ENCODE peak calls at places on chromosomes 7 and 10, in four cellular contexts. S is AG09309, I is neural progenitor cell, H is glutamatergic neuron. O is an unnamed sample.

GRCh38 chr10:110530131-110530831 is 32.6 kb downstream of the DUSP5 start:
- DNase-seq in S (no peak), I (peak), H (peak), O (peak)

GRCh38 chr7:75971961-75972763 is 22.2 kb downstream of the TMEM120A start:
- DNase-seq in S (no peak), I (peak), H (peak), O (peak)

GRCh38 chr10:88386878-88387773 is 196.0 kb downstream of the RNLS start:
- DNase-seq in S (no peak), I (peak), H (no peak), O (peak)

GRCh38 chr7:91636129-91636724 is 244.3 kb downstream of the MTERF1 start:
- DNase-seq in S (no peak), I (peak), H (no peak), O (no peak)

GRCh38 chr10:46096426-46096825 is 50.4 kb upstream of the MSMB start:
- DNase-seq in S (no peak), I (no peak), H (no peak), O (no peak)

GRCh38 chr10:8037199-8037801 is 17.2 kb upstream of the GATA3 start:
- DNase-seq in S (no peak), I (peak), H (no peak), O (no peak)

GRCh38 chr10:29714096-29714874 is 79.5 kb upstream of the SVIL start:
- DNase-seq in S (peak), I (no peak), H (no peak), O (peak)

GRCh38 chr10:16967000-16967865 is 150.0 kb upstream of the RSU1 start:
- DNase-seq in S (peak), I (no peak), H (no peak), O (no peak)

GRCh38 chr10:47047577-47048532 is 136.6 kb downstream of the PTPN20 start:
- DNase-seq in S (peak), I (peak), H (peak), O (peak)

GRCh38 chr7:101833799-101834198 is 16.4 kb downstream of the CUX1 start:
- DNase-seq in S (no peak), I (no peak), H (no peak), O (no peak)

GRCh38 chr7:157538321-157538720 is 201.5 kb downstream of the DNAJB6 start:
- DNase-seq in S (no peak), I (no peak), H (peak), O (peak)

GRCh38 chr10:5890519-5890878 is 456 bp downstream of the FBH1 start:
- DNase-seq in S (no peak), I (peak), H (peak), O (peak)

GRCh38 chr10:118447478-118447877 is 105.4 kb upstream of the FAM204A start:
- DNase-seq in S (no peak), I (no peak), H (no peak), O (no peak)

GRCh38 chr7:104979167-104979841 is 34.7 kb upstream of the KMT2E start:
- DNase-seq in S (peak), I (peak), H (no peak), O (peak)

GRCh38 chr10:12512292-12513002 is 163.1 kb downstream of the CAMK1D start:
- DNase-seq in S (no peak), I (no peak), H (no peak), O (no peak)

GRCh38 chr7:41711283-41712064 is 8.6 kb upstream of the INHBA start:
- DNase-seq in S (no peak), I (peak), H (peak), O (no peak)

GRCh38 chr10:131158695-131159094 is 152.8 kb downstream of the TCERG1L start:
- DNase-seq in S (no peak), I (no peak), H (no peak), O (no peak)

GRCh38 chr7:131424219-131424822 is 96.6 kb downstream of the MKLN1 start:
- DNase-seq in S (peak), I (peak), H (no peak), O (no peak)

GRCh38 chr7:21383217-21383832 is 44.6 kb upstream of the SP4 start:
- DNase-seq in S (no peak), I (no peak), H (no peak), O (no peak)

GRCh38 chr10:25725917-25726716 is 207.9 kb upstream of the MYO3A start:
- DNase-seq in S (peak), I (peak), H (no peak), O (peak)

GRCh38 chr10:23742368-23742767 is 303.5 kb downstream of the OTUD1 start:
- DNase-seq in S (no peak), I (no peak), H (no peak), O (no peak)

GRCh38 chr10:132383026-132383565 is 13.9 kb upstream of the PWWP2B start:
- DNase-seq in S (no peak), I (no peak), H (peak), O (peak)

GRCh38 chr10:108208038-108208437 is 1043.5 kb upstream of the SORCS1 start:
- DNase-seq in S (no peak), I (no peak), H (no peak), O (no peak)

GRCh38 chr10:108208732-108209131 is 1044.2 kb upstream of the SORCS1 start:
- DNase-seq in S (no peak), I (no peak), H (no peak), O (no peak)

GRCh38 chr10:108203905-108204527 is 1039.5 kb upstream of the SORCS1 start:
- DNase-seq in S (no peak), I (no peak), H (no peak), O (no peak)

GRCh38 chr10:108204528-108205313 is 1040.2 kb upstream of the SORCS1 start:
- DNase-seq in S (no peak), I (peak), H (peak), O (no peak)
- TF ChIP-seq CTCF in S (peak), I (peak), H (peak), O (no peak)

GRCh38 chr10:18158698-18159342 is 18.6 kb downstream of the CACNB2 start:
- DNase-seq in S (no peak), I (no peak), H (no peak), O (no peak)
- TF ChIP-seq CTCF in S (no peak), I (no peak), H (no peak), O (no peak)

DNA sequence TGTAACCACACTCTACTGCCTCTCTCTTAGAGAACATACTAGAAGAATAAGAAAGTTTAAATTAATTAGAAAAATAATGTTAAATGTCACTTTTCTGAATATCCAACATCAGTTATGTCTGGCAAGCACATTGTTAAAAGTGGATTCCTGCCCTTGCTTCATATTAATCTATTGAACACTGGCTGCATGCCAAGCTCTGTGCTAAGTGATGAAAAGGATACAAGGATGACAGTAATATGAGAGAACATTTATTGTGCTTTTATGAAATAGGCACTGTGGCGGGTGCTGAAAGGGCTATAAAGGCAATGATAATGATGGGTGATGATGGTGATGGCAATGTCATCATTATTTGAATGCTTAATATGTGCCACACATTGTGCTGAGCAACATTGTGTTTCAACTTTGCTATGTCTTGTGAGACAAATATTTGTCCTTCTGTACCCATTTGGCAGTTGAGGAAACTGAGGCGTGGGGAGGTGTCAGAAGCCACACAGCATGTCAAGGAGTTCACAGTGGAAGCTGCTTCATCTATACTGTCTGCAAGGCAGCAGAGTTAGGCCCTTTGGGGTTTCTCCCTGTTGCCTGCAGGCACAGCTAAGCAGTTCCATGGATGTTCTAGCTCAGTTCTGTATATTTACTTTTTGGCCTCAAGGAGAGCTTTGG is 64.2 kb upstream of the RAPGEF5 start:
- DNase-seq in S (no peak), I (no peak), H (no peak), O (no peak)
- TF ChIP-seq CTCF in S (no peak), I (no peak), H (no peak), O (no peak)

GRCh38 chr10:137031-137430 is 1.8 kb downstream of the ZMYND11 start:
- DNase-seq in S (no peak), I (peak), H (peak), O (peak)
- TF ChIP-seq CTCF in S (peak), I (peak), H (peak), O (peak)